ENCODE peak calls at places on chromosome 7, in eight cellular contexts. W is SK-N-SH; Z is IMR-90; R is Peyer's patch; O is CD8-positive, alpha-beta T cell; A is pancreas; K is fibroblast of lung; F is tibial artery. U is an unnamed sample. For H3K4me1, the result is how much of the 10 kb centered on the place peaks cover.

GRCh38 chr7:104814671-104815400 is 199.2 kb upstream of the KMT2E start:
- DNase-seq in W (no peak), Z (no peak), R (no peak), O (no peak), A (peak), K (no peak), F (no peak), U (no peak)

GRCh38 chr7:74619235-74619860 is 38.2 kb upstream of the GTF2I start:
- DNase-seq in W (no peak), Z (no peak), R (no peak), O (no peak), A (no peak), K (no peak), F (no peak), U (no peak)

GRCh38 chr7:604884-605531 is 85.4 kb upstream of the PDGFA start:
- DNase-seq in W (no peak), Z (no peak), R (peak), O (no peak), A (peak), K (no peak), F (peak), U (peak)

GRCh38 chr7:101015626-101016025 is 4.3 kb upstream of the MUC17 start:
- DNase-seq in W (no peak), Z (no peak), R (no peak), O (no peak), A (peak), K (no peak), F (no peak), U (no peak)

GRCh38 chr7:92614586-92615237 is 24.5 kb upstream of the FAM133B start:
- DNase-seq in W (peak), Z (peak), R (no peak), O (no peak), A (no peak), K (peak), F (no peak), U (peak)

GRCh38 chr7:2269468-2270460 is 27.7 kb downstream of the NUDT1 start:
- DNase-seq in W (peak), Z (peak), R (no peak), O (no peak), A (no peak), K (peak), F (no peak), U (no peak)

GRCh38 chr7:127751723-127752448 is 99.9 kb downstream of the SND1 start:
- DNase-seq in W (no peak), Z (peak), R (no peak), O (no peak), A (no peak), K (peak), F (no peak), U (no peak)

GRCh38 chr7:145350334-145350733 is 514.5 kb upstream of the TPK1 start:
- DNase-seq in W (no peak), Z (no peak), R (no peak), O (no peak), A (no peak), K (no peak), F (no peak), U (no peak)

GRCh38 chr7:116689787-116690186 is 17.8 kb downstream of the MET start:
- DNase-seq in W (no peak), Z (no peak), R (no peak), O (no peak), A (no peak), K (no peak), F (no peak), U (no peak)

GRCh38 chr7:127536426-127537152 is 48.8 kb downstream of the GCC1 start:
- DNase-seq in W (peak), Z (no peak), R (no peak), O (no peak), A (no peak), K (no peak), F (no peak), U (no peak)

GRCh38 chr7:85529831-85530230 is 343.0 kb upstream of the SEMA3D start:
- DNase-seq in W (no peak), Z (peak), R (no peak), O (no peak), A (no peak), K (peak), F (no peak), U (no peak)

GRCh38 chr7:129990403-129991192 is 37.8 kb upstream of the UBE2H start:
- DNase-seq in W (no peak), Z (peak), R (no peak), O (no peak), A (no peak), K (no peak), F (no peak), U (no peak)

GRCh38 chr7:50391386-50391785 is 58.8 kb downstream of the FIGNL1 start:
- DNase-seq in W (no peak), Z (no peak), R (no peak), O (no peak), A (no peak), K (no peak), F (no peak), U (no peak)

GRCh38 chr7:44219371-44220045 is 18.7 kb downstream of the YKT6 start:
- DNase-seq in W (peak), Z (no peak), R (no peak), O (no peak), A (peak), K (no peak), F (peak), U (no peak)

GRCh38 chr7:38830826-38831225 is 78.2 kb downstream of the VPS41 start:
- DNase-seq in W (no peak), Z (no peak), R (no peak), O (no peak), A (no peak), K (no peak), F (no peak), U (no peak)

GRCh38 chr7:150432915-150433892 is 17.2 kb upstream of the GIMAP8 start:
- DNase-seq in W (no peak), Z (no peak), R (no peak), O (no peak), A (no peak), K (no peak), F (peak), U (no peak)

GRCh38 chr7:106566672-106567071 is 94.3 kb downstream of the CCDC71L start:
- DNase-seq in W (no peak), Z (no peak), R (no peak), O (no peak), A (no peak), K (no peak), F (no peak), U (no peak)

GRCh38 chr7:14858410-14858809 is 44.1 kb downstream of the DGKB start:
- DNase-seq in W (no peak), Z (no peak), R (no peak), O (no peak), A (no peak), K (no peak), F (no peak), U (no peak)

GRCh38 chr7:144489504-144489903 is 86.0 kb upstream of the NOBOX start:
- DNase-seq in W (no peak), Z (no peak), R (no peak), O (no peak), A (no peak), K (no peak), F (no peak), U (no peak)

GRCh38 chr7:154927624-154928125 is 75.2 kb downstream of the PAXIP1 start:
- DNase-seq in W (peak), Z (peak), R (peak), O (peak), A (no peak), K (peak), F (peak), U (peak)

GRCh38 chr7:47451851-47452205 is 130.1 kb downstream of the TNS3 start:
- DNase-seq in W (no peak), Z (peak), R (no peak), O (no peak), A (no peak), K (peak), F (no peak), U (no peak)
- H3K4me1 ChIP-seq in W (under half), Z (under half), R (under half), O (under half), A (under half), K (half or more), F (half or more), U (under half)

GRCh38 chr7:46999866-47000265 is 582.0 kb downstream of the TNS3 start:
- DNase-seq in W (no peak), Z (no peak), R (no peak), O (no peak), A (no peak), K (no peak), F (no peak), U (no peak)
- H3K4me1 ChIP-seq in W (under half), Z (under half), R (under half), O (under half), A (under half), K (under half), F (under half), U (under half)

GRCh38 chr7:41116337-41116736 is 586.6 kb downstream of the INHBA start:
- DNase-seq in W (no peak), Z (no peak), R (no peak), O (no peak), A (no peak), K (no peak), F (no peak), U (no peak)

GRCh38 chr7:41114166-41114565 is 588.7 kb downstream of the INHBA start:
- DNase-seq in W (no peak), Z (peak), R (no peak), O (no peak), A (no peak), K (peak), F (no peak), U (no peak)

GRCh38 chr7:41114691-41115090 is 588.2 kb downstream of the INHBA start:
- DNase-seq in W (no peak), Z (no peak), R (no peak), O (no peak), A (no peak), K (no peak), F (no peak), U (no peak)

GRCh38 chr7:41116817-41117216 is 586.1 kb downstream of the INHBA start:
- DNase-seq in W (no peak), Z (no peak), R (no peak), O (no peak), A (no peak), K (no peak), F (no peak), U (no peak)

GRCh38 chr7:41113663-41114062 is 589.2 kb downstream of the INHBA start:
- DNase-seq in W (no peak), Z (no peak), R (no peak), O (no peak), A (no peak), K (no peak), F (no peak), U (no peak)
- H3K4me1 ChIP-seq in W (under half), Z (under half), R (under half), O (under half), A (under half), K (under half), F (under half), U (under half)

GRCh38 chr7:37215524-37215923 is 233.1 kb downstream of the ELMO1 start:
- DNase-seq in W (no peak), Z (no peak), R (no peak), O (no peak), A (no peak), K (no peak), F (no peak), U (no peak)
- H3K4me1 ChIP-seq in W (under half), Z (under half), R (under half), O (under half), A (under half), K (under half), F (under half), U (under half)

DNA sequence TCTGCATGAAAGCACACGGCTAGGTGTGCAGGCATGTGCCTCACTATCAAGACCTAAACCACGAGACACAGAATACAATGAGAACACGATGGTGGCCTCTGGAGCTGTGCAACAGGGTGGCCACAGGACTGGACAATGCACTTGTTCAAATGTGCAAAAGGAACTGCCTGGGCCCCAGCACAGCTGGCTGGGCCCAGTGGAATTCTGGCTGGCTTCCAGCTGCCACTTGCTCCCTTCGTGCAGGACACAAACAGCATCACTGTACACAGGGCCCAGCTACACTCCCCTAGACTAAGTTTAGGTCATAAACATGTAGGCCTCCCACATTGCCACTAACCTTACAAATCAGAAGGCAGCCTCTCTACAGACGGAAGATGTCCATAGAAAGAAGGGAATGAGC is 23.4 kb downstream of the DOCK4 start:
- DNase-seq in W (peak), Z (no peak), R (no peak), O (no peak), A (peak), K (no peak), F (no peak), U (no peak)
- H3K4me1 ChIP-seq in W (under half), Z (under half), R (under half), O (under half), A (under half), K (under half), F (under half), U (under half)

U was measured in A673.